ENCODE peak calls at places on chromosomes 4 and X, in nine cellular contexts. One of them, this sample, is unnamed.

GRCh38 chrX:154980330-154981115 is 42.0 kb downstream of the F8 start:
- DNase-seq in fibroblast of mammary gland: peak
- DNase-seq in C1 segment of cervical spinal cord: peak
- DNase-seq in K562: peak
- DNase-seq in activated T-helper 9 cell treated with anti-CD3 and anti-CD28 coated beads, Interleukin-2, amount 50 U/mL, for 16 hours: peak
- DNase-seq in NCI-H748 treated with DMSO at 0.1 percent for 48 hours: peak
- DNase-seq in cerebellar nuclear complex: peak
- DNase-seq in NCI-H1694: peak
- DNase-seq in T1000: peak
- DNase-seq in this sample: peak

GRCh38 chrX:103685396-103685795 is 1.1 kb downstream of the MORF4L2 start:
- DNase-seq in fibroblast of mammary gland: peak
- DNase-seq in C1 segment of cervical spinal cord: no peak
- DNase-seq in K562: peak
- DNase-seq in activated T-helper 9 cell treated with anti-CD3 and anti-CD28 coated beads, Interleukin-2, amount 50 U/mL, for 16 hours: no peak
- DNase-seq in NCI-H748 treated with DMSO at 0.1 percent for 48 hours: no peak
- DNase-seq in cerebellar nuclear complex: no peak
- DNase-seq in NCI-H1694: peak
- DNase-seq in T1000: no peak
- DNase-seq in this sample: no peak

GRCh38 chr4:66048861-66049260 is 378.6 kb upstream of the EPHA5 start:
- DNase-seq in fibroblast of mammary gland: peak
- DNase-seq in C1 segment of cervical spinal cord: no peak
- DNase-seq in K562: no peak
- DNase-seq in activated T-helper 9 cell treated with anti-CD3 and anti-CD28 coated beads, Interleukin-2, amount 50 U/mL, for 16 hours: no peak
- DNase-seq in NCI-H748 treated with DMSO at 0.1 percent for 48 hours: no peak
- DNase-seq in cerebellar nuclear complex: no peak
- DNase-seq in NCI-H1694: no peak
- DNase-seq in T1000: no peak
- DNase-seq in this sample: no peak

GRCh38 chrX:45758738-45759397 is 558.2 kb upstream of the DIPK2B start:
- DNase-seq in fibroblast of mammary gland: peak
- DNase-seq in C1 segment of cervical spinal cord: no peak
- DNase-seq in K562: no peak
- DNase-seq in activated T-helper 9 cell treated with anti-CD3 and anti-CD28 coated beads, Interleukin-2, amount 50 U/mL, for 16 hours: no peak
- DNase-seq in NCI-H748 treated with DMSO at 0.1 percent for 48 hours: no peak
- DNase-seq in cerebellar nuclear complex: no peak
- DNase-seq in NCI-H1694: no peak
- DNase-seq in T1000: no peak
- DNase-seq in this sample: no peak

GRCh38 chr4:3520796-3521600 is 11.2 kb downstream of the LRPAP1 start:
- DNase-seq in fibroblast of mammary gland: no peak
- DNase-seq in C1 segment of cervical spinal cord: no peak
- DNase-seq in K562: no peak
- DNase-seq in activated T-helper 9 cell treated with anti-CD3 and anti-CD28 coated beads, Interleukin-2, amount 50 U/mL, for 16 hours: no peak
- DNase-seq in NCI-H748 treated with DMSO at 0.1 percent for 48 hours: no peak
- DNase-seq in cerebellar nuclear complex: no peak
- DNase-seq in NCI-H1694: no peak
- DNase-seq in T1000: no peak
- DNase-seq in this sample: no peak

GRCh38 chr4:129043523-129043922 is 49.8 kb downstream of the SCLT1 start:
- DNase-seq in fibroblast of mammary gland: peak
- DNase-seq in C1 segment of cervical spinal cord: no peak
- DNase-seq in K562: no peak
- DNase-seq in activated T-helper 9 cell treated with anti-CD3 and anti-CD28 coated beads, Interleukin-2, amount 50 U/mL, for 16 hours: no peak
- DNase-seq in NCI-H748 treated with DMSO at 0.1 percent for 48 hours: no peak
- DNase-seq in cerebellar nuclear complex: no peak
- DNase-seq in NCI-H1694: no peak
- DNase-seq in T1000: no peak
- DNase-seq in this sample: no peak

GRCh38 chr4:79638735-79639134 is 230.7 kb upstream of the GK2 start:
- DNase-seq in fibroblast of mammary gland: no peak
- DNase-seq in C1 segment of cervical spinal cord: no peak
- DNase-seq in K562: no peak
- DNase-seq in activated T-helper 9 cell treated with anti-CD3 and anti-CD28 coated beads, Interleukin-2, amount 50 U/mL, for 16 hours: no peak
- DNase-seq in NCI-H748 treated with DMSO at 0.1 percent for 48 hours: peak
- DNase-seq in cerebellar nuclear complex: no peak
- DNase-seq in NCI-H1694: no peak
- DNase-seq in T1000: no peak
- DNase-seq in this sample: no peak

GRCh38 chrX:141176586-141177451 is at the start of gene LDOC1:
- DNase-seq in fibroblast of mammary gland: peak
- DNase-seq in C1 segment of cervical spinal cord: peak
- DNase-seq in K562: peak
- DNase-seq in activated T-helper 9 cell treated with anti-CD3 and anti-CD28 coated beads, Interleukin-2, amount 50 U/mL, for 16 hours: peak
- DNase-seq in NCI-H748 treated with DMSO at 0.1 percent for 48 hours: peak
- DNase-seq in cerebellar nuclear complex: peak
- DNase-seq in NCI-H1694: no peak
- DNase-seq in T1000: peak
- DNase-seq in this sample: peak

GRCh38 chr4:137116144-137116543 is 416.1 kb downstream of the PCDH18 start:
- DNase-seq in fibroblast of mammary gland: peak
- DNase-seq in C1 segment of cervical spinal cord: no peak
- DNase-seq in K562: no peak
- DNase-seq in activated T-helper 9 cell treated with anti-CD3 and anti-CD28 coated beads, Interleukin-2, amount 50 U/mL, for 16 hours: no peak
- DNase-seq in NCI-H748 treated with DMSO at 0.1 percent for 48 hours: no peak
- DNase-seq in cerebellar nuclear complex: no peak
- DNase-seq in NCI-H1694: no peak
- DNase-seq in T1000: no peak
- DNase-seq in this sample: no peak

GRCh38 chr4:123433573-123433972 is 37.0 kb downstream of the SPRY1 start:
- DNase-seq in fibroblast of mammary gland: no peak
- DNase-seq in C1 segment of cervical spinal cord: no peak
- DNase-seq in K562: no peak
- DNase-seq in activated T-helper 9 cell treated with anti-CD3 and anti-CD28 coated beads, Interleukin-2, amount 50 U/mL, for 16 hours: no peak
- DNase-seq in NCI-H748 treated with DMSO at 0.1 percent for 48 hours: no peak
- DNase-seq in cerebellar nuclear complex: no peak
- DNase-seq in NCI-H1694: no peak
- DNase-seq in T1000: no peak
- DNase-seq in this sample: no peak

GRCh38 chrX:140764401-140764919 is 54.9 kb downstream of the LINC00632 start:
- DNase-seq in fibroblast of mammary gland: peak
- DNase-seq in C1 segment of cervical spinal cord: peak
- DNase-seq in K562: no peak
- DNase-seq in activated T-helper 9 cell treated with anti-CD3 and anti-CD28 coated beads, Interleukin-2, amount 50 U/mL, for 16 hours: no peak
- DNase-seq in NCI-H748 treated with DMSO at 0.1 percent for 48 hours: peak
- DNase-seq in cerebellar nuclear complex: no peak
- DNase-seq in NCI-H1694: no peak
- DNase-seq in T1000: peak
- DNase-seq in this sample: peak

GRCh38 chr4:94714761-94715160 is 43.0 kb upstream of the BMPR1B start:
- DNase-seq in fibroblast of mammary gland: peak
- DNase-seq in C1 segment of cervical spinal cord: no peak
- DNase-seq in K562: no peak
- DNase-seq in activated T-helper 9 cell treated with anti-CD3 and anti-CD28 coated beads, Interleukin-2, amount 50 U/mL, for 16 hours: no peak
- DNase-seq in NCI-H748 treated with DMSO at 0.1 percent for 48 hours: no peak
- DNase-seq in cerebellar nuclear complex: no peak
- DNase-seq in NCI-H1694: no peak
- DNase-seq in T1000: no peak
- DNase-seq in this sample: no peak

GRCh38 chrX:155747520-155747919 is 133.6 kb upstream of the VAMP7 start:
- DNase-seq in fibroblast of mammary gland: peak
- DNase-seq in C1 segment of cervical spinal cord: no peak
- DNase-seq in K562: no peak
- DNase-seq in activated T-helper 9 cell treated with anti-CD3 and anti-CD28 coated beads, Interleukin-2, amount 50 U/mL, for 16 hours: no peak
- DNase-seq in NCI-H748 treated with DMSO at 0.1 percent for 48 hours: no peak
- DNase-seq in cerebellar nuclear complex: no peak
- DNase-seq in NCI-H1694: no peak
- DNase-seq in T1000: no peak
- DNase-seq in this sample: no peak

GRCh38 chr4:36177946-36178345 is 66.4 kb downstream of the ARAP2 start:
- DNase-seq in fibroblast of mammary gland: no peak
- DNase-seq in C1 segment of cervical spinal cord: no peak
- DNase-seq in K562: no peak
- DNase-seq in activated T-helper 9 cell treated with anti-CD3 and anti-CD28 coated beads, Interleukin-2, amount 50 U/mL, for 16 hours: no peak
- DNase-seq in NCI-H748 treated with DMSO at 0.1 percent for 48 hours: no peak
- DNase-seq in cerebellar nuclear complex: no peak
- DNase-seq in NCI-H1694: no peak
- DNase-seq in T1000: no peak
- DNase-seq in this sample: no peak

GRCh38 chrX:134287356-134287755 is 50.4 kb downstream of the CCDC160 start:
- DNase-seq in fibroblast of mammary gland: no peak
- DNase-seq in C1 segment of cervical spinal cord: no peak
- DNase-seq in K562: no peak
- DNase-seq in activated T-helper 9 cell treated with anti-CD3 and anti-CD28 coated beads, Interleukin-2, amount 50 U/mL, for 16 hours: no peak
- DNase-seq in NCI-H748 treated with DMSO at 0.1 percent for 48 hours: no peak
- DNase-seq in cerebellar nuclear complex: no peak
- DNase-seq in NCI-H1694: no peak
- DNase-seq in T1000: no peak
- DNase-seq in this sample: no peak

GRCh38 chr4:26326791-26327190 is 6.0 kb downstream of the RBPJ start:
- DNase-seq in fibroblast of mammary gland: peak
- DNase-seq in C1 segment of cervical spinal cord: no peak
- DNase-seq in K562: no peak
- DNase-seq in activated T-helper 9 cell treated with anti-CD3 and anti-CD28 coated beads, Interleukin-2, amount 50 U/mL, for 16 hours: no peak
- DNase-seq in NCI-H748 treated with DMSO at 0.1 percent for 48 hours: no peak
- DNase-seq in cerebellar nuclear complex: no peak
- DNase-seq in NCI-H1694: no peak
- DNase-seq in T1000: peak
- DNase-seq in this sample: no peak

GRCh38 chrX:47648376-47648775 is 2.0 kb downstream of the ELK1 start:
- DNase-seq in fibroblast of mammary gland: no peak
- DNase-seq in C1 segment of cervical spinal cord: no peak
- DNase-seq in K562: no peak
- DNase-seq in activated T-helper 9 cell treated with anti-CD3 and anti-CD28 coated beads, Interleukin-2, amount 50 U/mL, for 16 hours: no peak
- DNase-seq in NCI-H748 treated with DMSO at 0.1 percent for 48 hours: no peak
- DNase-seq in cerebellar nuclear complex: no peak
- DNase-seq in NCI-H1694: no peak
- DNase-seq in T1000: no peak
- DNase-seq in this sample: no peak

GRCh38 chr4:104901438-104901837 is 245.2 kb upstream of the TET2 start:
- DNase-seq in fibroblast of mammary gland: no peak
- DNase-seq in C1 segment of cervical spinal cord: no peak
- DNase-seq in K562: no peak
- DNase-seq in activated T-helper 9 cell treated with anti-CD3 and anti-CD28 coated beads, Interleukin-2, amount 50 U/mL, for 16 hours: no peak
- DNase-seq in NCI-H748 treated with DMSO at 0.1 percent for 48 hours: peak
- DNase-seq in cerebellar nuclear complex: no peak
- DNase-seq in NCI-H1694: peak
- DNase-seq in T1000: no peak
- DNase-seq in this sample: no peak

GRCh38 chr4:123559955-123560669 is 163.5 kb downstream of the SPRY1 start:
- DNase-seq in fibroblast of mammary gland: peak
- DNase-seq in C1 segment of cervical spinal cord: no peak
- DNase-seq in K562: no peak
- DNase-seq in activated T-helper 9 cell treated with anti-CD3 and anti-CD28 coated beads, Interleukin-2, amount 50 U/mL, for 16 hours: no peak
- DNase-seq in NCI-H748 treated with DMSO at 0.1 percent for 48 hours: no peak
- DNase-seq in cerebellar nuclear complex: no peak
- DNase-seq in NCI-H1694: no peak
- DNase-seq in T1000: no peak
- DNase-seq in this sample: no peak

GRCh38 chr4:3851881-3852280 is 85.7 kb downstream of the ADRA2C start:
- DNase-seq in fibroblast of mammary gland: no peak
- DNase-seq in C1 segment of cervical spinal cord: no peak
- DNase-seq in K562: no peak
- DNase-seq in activated T-helper 9 cell treated with anti-CD3 and anti-CD28 coated beads, Interleukin-2, amount 50 U/mL, for 16 hours: no peak
- DNase-seq in NCI-H748 treated with DMSO at 0.1 percent for 48 hours: no peak
- DNase-seq in cerebellar nuclear complex: no peak
- DNase-seq in NCI-H1694: peak
- DNase-seq in T1000: no peak
- DNase-seq in this sample: no peak

GRCh38 chr4:5993876-5994811 is 24.1 kb downstream of the C4orf50 start:
- DNase-seq in fibroblast of mammary gland: no peak
- DNase-seq in C1 segment of cervical spinal cord: no peak
- DNase-seq in K562: no peak
- DNase-seq in activated T-helper 9 cell treated with anti-CD3 and anti-CD28 coated beads, Interleukin-2, amount 50 U/mL, for 16 hours: no peak
- DNase-seq in NCI-H748 treated with DMSO at 0.1 percent for 48 hours: no peak
- DNase-seq in cerebellar nuclear complex: no peak
- DNase-seq in NCI-H1694: no peak
- DNase-seq in T1000: no peak
- DNase-seq in this sample: peak

GRCh38 chr4:102557636-102558035 is 56.5 kb downstream of the NFKB1 start:
- DNase-seq in fibroblast of mammary gland: no peak
- DNase-seq in C1 segment of cervical spinal cord: no peak
- DNase-seq in K562: no peak
- DNase-seq in activated T-helper 9 cell treated with anti-CD3 and anti-CD28 coated beads, Interleukin-2, amount 50 U/mL, for 16 hours: no peak
- DNase-seq in NCI-H748 treated with DMSO at 0.1 percent for 48 hours: no peak
- DNase-seq in cerebellar nuclear complex: no peak
- DNase-seq in NCI-H1694: no peak
- DNase-seq in T1000: no peak
- DNase-seq in this sample: no peak

GRCh38 chrX:154799554-154800348 is 5.5 kb downstream of the MPP1 start:
- DNase-seq in fibroblast of mammary gland: peak
- DNase-seq in C1 segment of cervical spinal cord: no peak
- DNase-seq in K562: no peak
- DNase-seq in activated T-helper 9 cell treated with anti-CD3 and anti-CD28 coated beads, Interleukin-2, amount 50 U/mL, for 16 hours: no peak
- DNase-seq in NCI-H748 treated with DMSO at 0.1 percent for 48 hours: peak
- DNase-seq in cerebellar nuclear complex: no peak
- DNase-seq in NCI-H1694: no peak
- DNase-seq in T1000: no peak
- DNase-seq in this sample: peak

GRCh38 chr4:3464911-3465697 is 2.0 kb downstream of the DOK7 start:
- DNase-seq in fibroblast of mammary gland: no peak
- DNase-seq in C1 segment of cervical spinal cord: no peak
- DNase-seq in K562: no peak
- DNase-seq in activated T-helper 9 cell treated with anti-CD3 and anti-CD28 coated beads, Interleukin-2, amount 50 U/mL, for 16 hours: no peak
- DNase-seq in NCI-H748 treated with DMSO at 0.1 percent for 48 hours: no peak
- DNase-seq in cerebellar nuclear complex: no peak
- DNase-seq in NCI-H1694: no peak
- DNase-seq in T1000: no peak
- DNase-seq in this sample: no peak

GRCh38 chr4:128718793-128719192 is 90.7 kb upstream of the JADE1 start:
- DNase-seq in fibroblast of mammary gland: peak
- DNase-seq in C1 segment of cervical spinal cord: no peak
- DNase-seq in K562: no peak
- DNase-seq in activated T-helper 9 cell treated with anti-CD3 and anti-CD28 coated beads, Interleukin-2, amount 50 U/mL, for 16 hours: no peak
- DNase-seq in NCI-H748 treated with DMSO at 0.1 percent for 48 hours: no peak
- DNase-seq in cerebellar nuclear complex: no peak
- DNase-seq in NCI-H1694: no peak
- DNase-seq in T1000: no peak
- DNase-seq in this sample: no peak

GRCh38 chr4:76654084-76654483 is 219.1 kb downstream of the SHROOM3 start:
- DNase-seq in fibroblast of mammary gland: no peak
- DNase-seq in C1 segment of cervical spinal cord: no peak
- DNase-seq in K562: no peak
- DNase-seq in activated T-helper 9 cell treated with anti-CD3 and anti-CD28 coated beads, Interleukin-2, amount 50 U/mL, for 16 hours: no peak
- DNase-seq in NCI-H748 treated with DMSO at 0.1 percent for 48 hours: no peak
- DNase-seq in cerebellar nuclear complex: no peak
- DNase-seq in NCI-H1694: no peak
- DNase-seq in T1000: no peak
- DNase-seq in this sample: no peak

This sample was measured in ecto neural progenitor cell.